ENCODE peak calls at places on chromosome 6, in six cellular contexts. J, C, O, E, Q and W are unnamed samples.

GRCh38 chr6:106027760-106028159 is 58.4 kb upstream of the PRDM1 start:
- DNase-seq in J (no peak), C (no peak), O (no peak), E (peak), Q (no peak), W (no peak)

GRCh38 chr6:90156861-90157260 is 139.8 kb downstream of the BACH2 start:
- DNase-seq in J (no peak), C (no peak), O (no peak), E (no peak), Q (no peak), W (peak)

GRCh38 chr6:30841644-30842504 is 42.4 kb upstream of the DDR1 start:
- DNase-seq in J (no peak), C (no peak), O (no peak), E (no peak), Q (no peak), W (no peak)

GRCh38 chr6:109979033-109979921 is 1.2 kb downstream of the GPR6 start:
- DNase-seq in J (peak), C (no peak), O (no peak), E (peak), Q (no peak), W (no peak)

GRCh38 chr6:138339024-138339423 is 38.7 kb upstream of the SMIM28 start:
- DNase-seq in J (no peak), C (no peak), O (no peak), E (peak), Q (no peak), W (no peak)

GRCh38 chr6:149273318-149273717 is 44.2 kb upstream of the TAB2 start:
- DNase-seq in J (no peak), C (peak), O (no peak), E (no peak), Q (no peak), W (no peak)

GRCh38 chr6:49430187-49430586 is 32.9 kb downstream of the MMUT start:
- DNase-seq in J (no peak), C (no peak), O (no peak), E (no peak), Q (no peak), W (no peak)

GRCh38 chr6:81806793-81807565 is 54.5 kb upstream of the TENT5A start:
- DNase-seq in J (peak), C (no peak), O (no peak), E (peak), Q (no peak), W (peak)

GRCh38 chr6:45377555-45378323 is at the start of gene SUPT3H:
- DNase-seq in J (peak), C (peak), O (peak), E (peak), Q (peak), W (peak)

GRCh38 chr6:160837146-160837545 is 135.1 kb downstream of the PLG start:
- DNase-seq in J (no peak), C (no peak), O (no peak), E (no peak), Q (no peak), W (no peak)

GRCh38 chr6:123000244-123000770 is 4.3 kb downstream of the CLVS2 start:
- DNase-seq in J (no peak), C (no peak), O (no peak), E (no peak), Q (no peak), W (no peak)

GRCh38 chr6:36334343-36334742 is 2.3 kb downstream of the BNIP5 start:
- DNase-seq in J (no peak), C (no peak), O (no peak), E (peak), Q (no peak), W (no peak)

GRCh38 chr6:13303668-13304017 is 24.7 kb downstream of the TBC1D7 start:
- DNase-seq in J (no peak), C (peak), O (peak), E (peak), Q (no peak), W (no peak)